ENCODE peak calls at places on chromosomes 6 and 20, in four cellular contexts. T is H1, Q is GM12878, U is HepG2. L is an unnamed sample.

GRCh38 chr20:44792794-44793193 is 17.6 kb downstream of the RIMS4 start:
- DNase-seq in T (no peak), Q (no peak), U (no peak), L (no peak)

GRCh38 chr6:118100763-118101162 is 193.7 kb downstream of the SLC35F1 start:
- DNase-seq in T (no peak), Q (no peak), U (no peak), L (no peak)

GRCh38 chr20:1822564-1823420 is 72.4 kb upstream of the SIRPA start:
- DNase-seq in T (no peak), Q (no peak), U (peak), L (peak)

GRCh38 chr6:26232950-26233607 is 131.9 kb upstream of the BTN3A2 start:
- DNase-seq in T (no peak), Q (peak), U (no peak), L (no peak)

GRCh38 chr20:37833172-37833915 is 69.6 kb upstream of the VSTM2L start:
- DNase-seq in T (no peak), Q (no peak), U (no peak), L (peak)

GRCh38 chr6:56555438-56555872 is 87.2 kb downstream of the DST start:
- DNase-seq in T (no peak), Q (no peak), U (no peak), L (no peak)

GRCh38 chr6:170029416-170030283 is 261.2 kb downstream of the DLL1 start:
- DNase-seq in T (no peak), Q (no peak), U (no peak), L (no peak)

GRCh38 chr6:25652007-25652515 is at the start of gene SCGN:
- DNase-seq in T (peak), Q (no peak), U (peak), L (peak)

GRCh38 chr20:11919046-11919445 is 1.4 kb downstream of the BTBD3 start:
- DNase-seq in T (no peak), Q (no peak), U (no peak), L (no peak)

GRCh38 chr6:25769983-25770382 is 15.4 kb downstream of the SLC17A4 start:
- DNase-seq in T (no peak), Q (no peak), U (no peak), L (no peak)

GRCh38 chr20:13913517-13913916 is 76.9 kb downstream of the SEL1L2 start:
- DNase-seq in T (no peak), Q (no peak), U (no peak), L (no peak)

GRCh38 chr20:3071610-3072529 is at the start of gene OXT:
- DNase-seq in T (no peak), Q (no peak), U (no peak), L (no peak)

GRCh38 chr6:81786159-81786558 is 33.7 kb upstream of the TENT5A start:
- DNase-seq in T (no peak), Q (no peak), U (no peak), L (no peak)

GRCh38 chr6:123956492-123957139 is 153.0 kb downstream of the NKAIN2 start:
- DNase-seq in T (no peak), Q (no peak), U (no peak), L (no peak)

GRCh38 chr20:51525241-51526104 is 17.0 kb downstream of the NFATC2 start:
- DNase-seq in T (no peak), Q (no peak), U (no peak), L (peak)

GRCh38 chr6:301929-302705 is 9.8 kb downstream of the DUSP22 start:
- DNase-seq in T (no peak), Q (no peak), U (no peak), L (no peak)

GRCh38 chr20:1619861-1620444 is at the start of gene SIRPB1:
- DNase-seq in T (no peak), Q (no peak), U (peak), L (peak)

GRCh38 chr20:30513050-30513628 is 744.3 kb upstream of the DEFB115 start:
- DNase-seq in T (no peak), Q (no peak), U (no peak), L (no peak)

GRCh38 chr6:152605342-152605741 is 31.8 kb downstream of the SYNE1 start:
- DNase-seq in T (no peak), Q (no peak), U (no peak), L (no peak)

GRCh38 chr6:12578751-12579150 is 137.8 kb upstream of the PHACTR1 start:
- DNase-seq in T (no peak), Q (no peak), U (no peak), L (no peak)

GRCh38 chr6:35727935-35728662 is 8.7 kb upstream of the ARMC12 start:
- DNase-seq in T (no peak), Q (no peak), U (peak), L (peak)

GRCh38 chr20:49123982-49124381 is 64.2 kb downstream of the STAU1 start:
- DNase-seq in T (no peak), Q (no peak), U (no peak), L (no peak)

GRCh38 chr20:31620246-31620645 is 15.2 kb downstream of the ID1 start:
- DNase-seq in T (no peak), Q (no peak), U (no peak), L (no peak)

GRCh38 chr20:34512266-34512954 is 3.8 kb upstream of the DYNLRB1 start:
- DNase-seq in T (no peak), Q (no peak), U (peak), L (no peak)

GRCh38 chr6:112298021-112298745 is 43.8 kb upstream of the LAMA4 start:
- DNase-seq in T (no peak), Q (no peak), U (no peak), L (no peak)

GRCh38 chr6:24329022-24329421 is 28.8 kb downstream of the DCDC2 start:
- DNase-seq in T (no peak), Q (no peak), U (no peak), L (no peak)

GRCh38 chr6:81995548-81996289 is 243.2 kb upstream of the TENT5A start:
- DNase-seq in T (no peak), Q (no peak), U (no peak), L (no peak)

GRCh38 chr20:56222201-56222600 is 26.3 kb upstream of the MC3R start:
- DNase-seq in T (no peak), Q (no peak), U (no peak), L (no peak)

GRCh38 chr6:68053805-68054373 is 581.2 kb upstream of the ADGRB3 start:
- DNase-seq in T (no peak), Q (no peak), U (no peak), L (peak)

DNA sequence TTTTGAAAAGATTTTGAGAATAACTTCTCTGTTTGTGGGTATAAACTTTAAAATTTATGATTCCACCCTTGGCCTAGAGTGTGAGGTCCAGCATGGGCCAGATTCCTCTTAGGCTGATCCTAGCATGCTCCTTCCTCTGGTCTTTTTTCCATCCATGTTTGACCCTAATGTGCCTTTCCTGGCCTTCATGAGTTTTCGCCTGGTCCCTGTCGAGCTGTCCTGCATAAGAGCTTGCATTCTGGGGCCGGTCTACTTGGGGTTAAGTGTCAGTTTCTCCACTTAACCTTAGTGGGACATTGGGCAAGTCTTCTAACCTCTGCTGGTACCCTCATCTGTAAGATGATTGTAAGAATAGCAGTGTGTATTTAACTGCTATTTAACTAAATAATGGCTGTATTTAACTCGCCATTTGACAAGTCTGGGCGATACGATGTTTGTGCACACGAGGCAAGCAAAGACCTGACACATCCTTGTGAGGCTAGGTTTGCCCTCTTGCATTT is 40.7 kb upstream of the TAGAP start:
- DNase-seq in T (no peak), Q (no peak), U (no peak), L (no peak)
- TF ChIP-seq GABPA in T (no peak), Q (no peak), U (no peak), L (no peak)

GRCh38 chr6:122818866-122819265 is 29.8 kb downstream of the SMPDL3A start:
- DNase-seq in T (no peak), Q (no peak), U (no peak), L (no peak)

GRCh38 chr6:122821095-122821494 is 32.0 kb downstream of the SMPDL3A start:
- DNase-seq in T (no peak), Q (no peak), U (no peak), L (no peak)

GRCh38 chr6:122817766-122818165 is 28.7 kb downstream of the SMPDL3A start:
- DNase-seq in T (no peak), Q (no peak), U (no peak), L (no peak)

DNA sequence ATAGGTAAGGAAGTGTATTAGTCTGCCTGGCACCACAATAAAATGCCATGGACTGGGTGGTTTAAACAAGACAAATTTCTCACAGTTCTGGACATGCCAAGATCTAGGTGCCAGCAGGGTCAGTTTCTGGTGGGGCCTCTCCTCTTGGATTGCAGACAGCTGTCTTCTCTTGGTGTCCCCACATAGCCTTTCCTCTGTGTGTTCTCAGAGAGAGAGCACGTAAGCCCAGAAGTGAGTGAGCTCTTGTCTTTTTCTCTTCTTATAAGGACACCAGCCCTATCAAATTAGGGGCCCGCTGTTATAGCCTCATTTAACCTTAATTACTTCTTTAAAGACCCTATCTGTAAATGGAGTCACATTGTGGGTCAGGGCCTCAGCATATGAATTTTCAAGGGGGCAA is 28.3 kb downstream of the SMPDL3A start:
- DNase-seq in T (no peak), Q (no peak), U (no peak), L (no peak)
- TF ChIP-seq ZNF274 in T (no peak), Q (no peak), U (no peak), L (no peak)

GRCh38 chr6:34143196-34143883 is 2.5 kb downstream of the GRM4 start:
- DNase-seq in T (no peak), Q (no peak), U (no peak), L (no peak)
- TF ChIP-seq GABPA in T (no peak), Q (no peak), U (no peak), L (no peak)

GRCh38 chr6:2952557-2953095 is 18.7 kb downstream of the SERPINB6 start:
- DNase-seq in T (peak), Q (no peak), U (peak), L (peak)
- TF ChIP-seq ZNF274 in T (no peak), Q (no peak), U (peak), L (no peak)

GRCh38 chr6:44593539-44593944 is 206.0 kb downstream of the CDC5L start:
- DNase-seq in T (peak), Q (peak), U (peak), L (peak)
- TF ChIP-seq GABPA in T (no peak), Q (no peak), U (no peak), L (no peak)

L was measured in K562.